ENCODE peak calls at places on chromosome 10, in six cellular contexts. One of them, this sample, is unnamed.

GRCh38 chr10:122249991-122250750 is 20.9 kb upstream of the BTBD16 start:
- DNase-seq in GF-D8: no peak
- DNase-seq in A172: no peak
- DNase-seq in NCI-H510A: no peak
- DNase-seq in epithelial cell of prostate: no peak
- DNase-seq in GM23338: no peak
- DNase-seq in this sample: no peak

GRCh38 chr10:100934084-100934659 is 21.4 kb downstream of the SLF2 start:
- DNase-seq in GF-D8: no peak
- DNase-seq in A172: no peak
- DNase-seq in NCI-H510A: no peak
- DNase-seq in epithelial cell of prostate: no peak
- DNase-seq in GM23338: peak
- DNase-seq in this sample: peak

GRCh38 chr10:112383325-112383724 is 9.4 kb downstream of the ACSL5 start:
- DNase-seq in GF-D8: no peak
- DNase-seq in A172: peak
- DNase-seq in NCI-H510A: no peak
- DNase-seq in epithelial cell of prostate: no peak
- DNase-seq in GM23338: no peak
- DNase-seq in this sample: no peak

GRCh38 chr10:67770537-67770936 is 67.5 kb downstream of the DNAJC12 start:
- DNase-seq in GF-D8: no peak
- DNase-seq in A172: no peak
- DNase-seq in NCI-H510A: no peak
- DNase-seq in epithelial cell of prostate: no peak
- DNase-seq in GM23338: no peak
- DNase-seq in this sample: no peak

GRCh38 chr10:131786756-131787605 is 113.8 kb upstream of the PPP2R2D start:
- DNase-seq in GF-D8: no peak
- DNase-seq in A172: no peak
- DNase-seq in NCI-H510A: no peak
- DNase-seq in epithelial cell of prostate: no peak
- DNase-seq in GM23338: peak
- DNase-seq in this sample: peak

GRCh38 chr10:97925308-97925938 is 75.8 kb downstream of the GOLGA7B start:
- DNase-seq in GF-D8: no peak
- DNase-seq in A172: no peak
- DNase-seq in NCI-H510A: no peak
- DNase-seq in epithelial cell of prostate: no peak
- DNase-seq in GM23338: no peak
- DNase-seq in this sample: no peak

GRCh38 chr10:15585303-15585715 is 134.4 kb downstream of the ITGA8 start:
- DNase-seq in GF-D8: peak
- DNase-seq in A172: peak
- DNase-seq in NCI-H510A: no peak
- DNase-seq in epithelial cell of prostate: no peak
- DNase-seq in GM23338: peak
- DNase-seq in this sample: peak

GRCh38 chr10:95400789-95401188 is 110.0 kb upstream of the PDLIM1 start:
- DNase-seq in GF-D8: no peak
- DNase-seq in A172: no peak
- DNase-seq in NCI-H510A: no peak
- DNase-seq in epithelial cell of prostate: no peak
- DNase-seq in GM23338: no peak
- DNase-seq in this sample: no peak

GRCh38 chr10:3775671-3776551 is 9.1 kb downstream of the KLF6 start:
- DNase-seq in GF-D8: peak
- DNase-seq in A172: peak
- DNase-seq in NCI-H510A: peak
- DNase-seq in epithelial cell of prostate: no peak
- DNase-seq in GM23338: peak
- DNase-seq in this sample: no peak

GRCh38 chr10:87860156-87860795 is 3.1 kb downstream of the KLLN start:
- DNase-seq in GF-D8: peak
- DNase-seq in A172: peak
- DNase-seq in NCI-H510A: peak
- DNase-seq in epithelial cell of prostate: no peak
- DNase-seq in GM23338: peak
- DNase-seq in this sample: peak

GRCh38 chr10:61974611-61975010 is 73.1 kb downstream of the ARID5B start:
- DNase-seq in GF-D8: no peak
- DNase-seq in A172: peak
- DNase-seq in NCI-H510A: no peak
- DNase-seq in epithelial cell of prostate: no peak
- DNase-seq in GM23338: no peak
- DNase-seq in this sample: no peak

GRCh38 chr10:42973411-42973810 is 103.5 kb upstream of the RET start:
- DNase-seq in GF-D8: no peak
- DNase-seq in A172: no peak
- DNase-seq in NCI-H510A: no peak
- DNase-seq in epithelial cell of prostate: no peak
- DNase-seq in GM23338: no peak
- DNase-seq in this sample: no peak

GRCh38 chr10:3172081-3172445 is 519 bp downstream of the PITRM1 start:
- DNase-seq in GF-D8: no peak
- DNase-seq in A172: peak
- DNase-seq in NCI-H510A: no peak
- DNase-seq in epithelial cell of prostate: no peak
- DNase-seq in GM23338: peak
- DNase-seq in this sample: peak

GRCh38 chr10:60629332-60629731 is 148.9 kb upstream of the CDK1 start:
- DNase-seq in GF-D8: no peak
- DNase-seq in A172: no peak
- DNase-seq in NCI-H510A: no peak
- DNase-seq in epithelial cell of prostate: no peak
- DNase-seq in GM23338: peak
- DNase-seq in this sample: no peak

GRCh38 chr10:49275896-49276295 is 23.1 kb upstream of the C10orf71 start:
- DNase-seq in GF-D8: no peak
- DNase-seq in A172: no peak
- DNase-seq in NCI-H510A: no peak
- DNase-seq in epithelial cell of prostate: no peak
- DNase-seq in GM23338: no peak
- DNase-seq in this sample: no peak